ENCODE peak calls at places on chromosomes 4 and X, in seven cellular contexts. E, M, D, P, L, Z and Y are unnamed samples.

GRCh38 chrX:10741496-10742048 is 121.2 kb upstream of the MID1 start:
- DNase-seq in P (no peak), D (no peak), E (no peak), M (no peak), Z (no peak), L (no peak), Y (no peak)

GRCh38 chrX:25014366-25014838 is 1.4 kb downstream of the ARX start:
- DNase-seq in Z (no peak), E (no peak), D (no peak), M (no peak), L (no peak), P (no peak), Y (no peak)

GRCh38 chrX:135484636-135485289 is 35.7 kb upstream of the INTS6L start:
- DNase-seq in Z (no peak), E (peak), M (no peak), D (peak), P (peak), L (no peak), Y (no peak)

GRCh38 chr4:154073107-154073817 is 284.4 kb upstream of the SFRP2 start:
- DNase-seq in Z (no peak), P (peak), L (no peak), E (no peak), M (no peak), D (no peak), Y (no peak)

GRCh38 chr4:16140520-16141249 is 56.9 kb upstream of the PROM1 start:
- DNase-seq in L (no peak), M (no peak), D (no peak), Z (peak), E (peak), P (peak), Y (no peak)

GRCh38 chr4:128390475-128390996 is 102.9 kb upstream of the PGRMC2 start:
- DNase-seq in L (no peak), M (no peak), E (no peak), P (no peak), Z (no peak), D (no peak), Y (no peak)

GRCh38 chr4:8558080-8558960 is 21.9 kb upstream of the GPR78 start:
- DNase-seq in M (no peak), E (no peak), Z (peak), P (no peak), D (no peak), L (no peak), Y (no peak)

GRCh38 chr4:153439831-153440230 is 26.3 kb upstream of the TMEM131L start:
- DNase-seq in L (no peak), P (no peak), Z (no peak), D (no peak), M (no peak), E (no peak), Y (no peak)

GRCh38 chr4:76377922-76378321 is 43.0 kb downstream of the CCDC158 start:
- DNase-seq in P (peak), L (no peak), D (peak), E (peak), Z (no peak), M (peak), Y (no peak)

GRCh38 chr4:76011700-76012387 is 4.5 kb upstream of the CXCL9 start:
- DNase-seq in E (peak), Z (no peak), D (no peak), M (no peak), P (peak), L (no peak), Y (peak)

GRCh38 chr4:168907119-168907698 is 102.8 kb downstream of the CBR4 start:
- DNase-seq in M (no peak), P (peak), Z (no peak), E (peak), D (no peak), L (no peak), Y (no peak)

GRCh38 chr4:139913995-139914394 is 240.0 kb downstream of the MAML3 start:
- DNase-seq in E (peak), Z (no peak), P (no peak), M (no peak), L (no peak), D (no peak), Y (no peak)
- H3K4ac ChIP-seq in E (no peak), Z (no peak), P (no peak), M (no peak), L (no peak), D (no peak), Y (no peak)

DNA sequence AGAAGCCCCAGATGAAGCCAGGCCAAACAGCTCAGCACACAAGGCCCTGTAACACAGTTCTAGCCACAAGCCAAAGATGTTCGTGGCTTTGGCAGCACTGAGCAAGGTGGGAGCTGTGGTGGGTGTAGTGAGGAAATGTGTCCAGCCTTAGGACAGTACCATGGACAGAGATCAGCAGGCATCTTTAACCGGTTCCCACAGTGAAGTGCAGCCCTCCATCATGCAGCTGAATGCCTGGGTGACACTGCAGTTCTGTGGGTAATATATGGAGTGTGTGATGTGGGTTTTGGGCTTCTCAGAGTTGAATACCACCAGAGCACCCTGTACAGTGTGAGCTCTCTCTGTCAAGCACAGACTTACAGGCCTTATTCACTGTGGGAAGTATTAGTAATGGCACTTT is 6.0 kb upstream of the NEXMIF start:
- DNase-seq in P (no peak), L (no peak), D (peak), M (peak), E (no peak), Z (no peak), Y (no peak)
- H3K4ac ChIP-seq in P (no peak), L (no peak), D (no peak), M (no peak), E (no peak), Z (no peak), Y (no peak)

GRCh38 chr4:163280703-163281519 is 51.5 kb downstream of the NPY1R start:
- DNase-seq in D (no peak), M (no peak), E (no peak), L (no peak), P (no peak), Z (no peak), Y (no peak)
- H3K4ac ChIP-seq in D (no peak), M (no peak), E (no peak), L (no peak), P (no peak), Z (no peak), Y (no peak)

GRCh38 chrX:107324493-107325310 is 118.3 kb downstream of the DNAAF6 start:
- DNase-seq in D (peak), M (peak), P (peak), E (peak), Z (peak), L (peak), Y (peak)

GRCh38 chrX:107325467-107325866 is 119.1 kb downstream of the DNAAF6 start:
- DNase-seq in E (no peak), Z (no peak), D (no peak), P (no peak), M (no peak), L (no peak), Y (no peak)

GRCh38 chrX:107323786-107324492 is 117.5 kb downstream of the DNAAF6 start:
- DNase-seq in Z (no peak), D (no peak), L (no peak), M (no peak), P (no peak), E (no peak), Y (no peak)
- H3K4ac ChIP-seq in Z (no peak), D (no peak), L (no peak), M (no peak), P (no peak), E (no peak), Y (no peak)

GRCh38 chrX:103791826-103792458 is 15.3 kb downstream of the PLP1 start:
- DNase-seq in P (no peak), Z (no peak), L (no peak), M (no peak), D (no peak), E (peak), Y (no peak)
- H3K4ac ChIP-seq in P (no peak), Z (no peak), L (no peak), M (no peak), D (no peak), E (no peak), Y (no peak)

GRCh38 chr4:94307231-94307840 is 35.3 kb downstream of the HPGDS start:
- DNase-seq in P (no peak), Z (peak), M (no peak), E (no peak), L (no peak), D (no peak), Y (no peak)
- H3K4ac ChIP-seq in P (no peak), Z (no peak), M (no peak), E (no peak), L (no peak), D (no peak), Y (no peak)

DNA sequence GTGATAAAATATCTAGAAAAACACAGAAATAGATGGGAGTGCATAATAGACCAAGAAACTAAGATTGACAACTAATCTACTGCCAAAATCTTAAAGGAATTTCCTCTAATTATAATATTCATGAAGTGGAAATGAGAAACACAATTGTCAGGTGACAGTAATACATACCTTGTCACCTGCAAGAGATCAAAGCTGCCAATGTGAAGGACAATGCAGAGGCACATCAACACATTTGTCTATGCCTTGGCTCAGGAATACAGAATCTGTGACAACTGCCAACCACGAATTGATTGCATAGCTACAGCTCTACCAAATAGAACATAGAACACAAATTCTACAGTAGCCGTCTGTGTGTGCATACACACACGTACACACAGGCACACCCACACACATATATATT is 295.7 kb downstream of the PPARGC1A start:
- DNase-seq in L (no peak), E (no peak), M (no peak), Z (no peak), P (no peak), D (no peak), Y (no peak)
- H3K4ac ChIP-seq in L (no peak), E (no peak), M (no peak), Z (no peak), P (no peak), D (no peak), Y (no peak)

GRCh38 chr4:181838253-181838652 is 404.9 kb upstream of the TENM3 start:
- DNase-seq in M (no peak), E (no peak), L (no peak), P (no peak), Z (no peak), D (no peak), Y (no peak)
- H3K4ac ChIP-seq in M (no peak), E (no peak), L (no peak), P (no peak), Z (no peak), D (no peak), Y (no peak)

DNA sequence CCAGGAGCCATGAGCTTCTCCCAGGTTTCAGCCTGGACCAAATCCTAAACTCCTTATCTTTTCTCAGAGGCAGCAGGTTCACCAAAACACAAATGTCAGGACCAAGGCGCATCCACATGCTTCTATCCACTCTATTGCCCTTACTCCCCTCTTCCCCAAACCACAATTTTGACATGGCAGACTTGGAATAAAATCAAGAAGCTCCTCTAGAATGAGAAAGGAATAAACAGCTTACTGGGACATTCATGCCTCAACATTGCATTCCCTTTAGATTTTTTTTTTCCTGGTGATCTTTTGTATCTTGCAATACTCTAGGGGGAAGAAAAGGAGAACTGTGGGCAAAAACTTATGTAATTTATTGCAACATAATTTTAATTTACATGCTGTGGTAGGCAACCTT is 119.1 kb downstream of the TSPAN5 start:
- DNase-seq in P (no peak), L (no peak), D (no peak), E (no peak), Z (no peak), M (no peak), Y (no peak)
- H3K4ac ChIP-seq in P (no peak), L (no peak), D (no peak), E (no peak), Z (no peak), M (no peak), Y (no peak)